ENCODE peak calls at places on chromosome 20, in six cellular contexts. L is fibroblast of lung, V is B cell, O is ovary, T is AG09309, R is RWPE1. Q is an unnamed sample.

GRCh38 chr20:24825591-24825990 is 123.5 kb upstream of the CST7 start:
- DNase-seq in L (no peak), V (no peak), O (no peak), T (no peak), R (no peak), Q (no peak)

GRCh38 chr20:57657537-57658446 is 37.6 kb upstream of the ZBP1 start:
- DNase-seq in L (no peak), V (peak), O (peak), T (no peak), R (peak), Q (peak)

GRCh38 chr20:60055740-60056139 is 97.5 kb downstream of the CDH26 start:
- DNase-seq in L (no peak), V (no peak), O (no peak), T (no peak), R (peak), Q (no peak)

GRCh38 chr20:20712004-20712473 is 405 bp downstream of the RALGAPA2 start:
- DNase-seq in L (peak), V (no peak), O (no peak), T (no peak), R (no peak), Q (no peak)

GRCh38 chr20:63379296-63379695 is 18.1 kb upstream of the CHRNA4 start:
- DNase-seq in L (no peak), V (no peak), O (no peak), T (no peak), R (no peak), Q (no peak)

GRCh38 chr20:41358717-41359116 is 7.9 kb downstream of the EMILIN3 start:
- DNase-seq in L (no peak), V (no peak), O (no peak), T (no peak), R (no peak), Q (no peak)

GRCh38 chr20:208937-209566 is 18.0 kb upstream of the DEFB129 start:
- DNase-seq in L (peak), V (peak), O (no peak), T (peak), R (peak), Q (no peak)

GRCh38 chr20:37565134-37565811 is 37.6 kb upstream of the BLCAP start:
- DNase-seq in L (no peak), V (no peak), O (no peak), T (no peak), R (no peak), Q (no peak)

GRCh38 chr20:58557713-58558335 is 42.6 kb upstream of the APCDD1L start:
- DNase-seq in L (no peak), V (no peak), O (no peak), T (no peak), R (no peak), Q (no peak)

GRCh38 chr20:59518881-59519706 is 85.2 kb upstream of the PHACTR3 start:
- DNase-seq in L (peak), V (peak), O (no peak), T (peak), R (peak), Q (no peak)

GRCh38 chr20:1802385-1803215 is 92.6 kb upstream of the SIRPA start:
- DNase-seq in L (peak), V (peak), O (peak), T (no peak), R (peak), Q (no peak)

GRCh38 chr20:57998276-57998675 is 230.2 kb downstream of the ANKRD60 start:
- DNase-seq in L (no peak), V (no peak), O (no peak), T (no peak), R (no peak), Q (no peak)

GRCh38 chr20:49505518-49505917 is 23.1 kb upstream of the KCNB1 start:
- DNase-seq in L (peak), V (no peak), O (peak), T (no peak), R (no peak), Q (no peak)

GRCh38 chr20:645318-646106 is 7.5 kb downstream of the SRXN1 start:
- DNase-seq in L (peak), V (peak), O (peak), T (no peak), R (peak), Q (no peak)

GRCh38 chr20:34709044-34709835 is 5.1 kb downstream of the TP53INP2 start:
- DNase-seq in L (peak), V (peak), O (peak), T (no peak), R (peak), Q (peak)

GRCh38 chr20:39105551-39105950 is 143.4 kb downstream of the DHX35 start:
- DNase-seq in L (no peak), V (no peak), O (no peak), T (no peak), R (no peak), Q (no peak)
- TF ChIP-seq CTCF in L (no peak), V (no peak), O (no peak), T (no peak), R (no peak), Q (no peak)

GRCh38 chr20:43514062-43514971 is 6.8 kb downstream of the L3MBTL1 start:
- DNase-seq in L (peak), V (peak), O (peak), T (peak), R (peak), Q (peak)
- TF ChIP-seq CTCF in L (peak), V (peak), O (no peak), T (peak), R (peak), Q (no peak)

DNA sequence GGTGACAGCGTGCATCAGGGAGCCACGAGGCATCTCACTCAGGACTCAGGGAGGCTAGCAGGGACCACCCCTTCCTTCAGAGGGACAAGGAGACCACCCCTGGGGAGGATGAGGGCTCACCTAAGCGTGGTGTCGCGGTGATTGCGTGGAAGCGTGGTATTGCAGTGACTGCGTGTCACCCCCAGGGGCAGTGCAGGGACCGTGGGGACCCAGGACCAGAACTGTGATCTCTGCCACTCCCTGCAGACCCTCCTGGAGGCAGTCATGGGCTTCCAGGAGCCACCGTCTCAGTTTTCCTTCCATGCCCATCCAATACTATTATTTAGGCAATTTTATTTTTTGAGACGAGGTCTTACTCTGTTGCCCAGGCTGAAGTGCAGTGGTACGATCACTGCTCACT is 147.1 kb downstream of the TAF4 start:
- DNase-seq in L (no peak), V (no peak), O (no peak), T (no peak), R (no peak), Q (no peak)
- TF ChIP-seq CTCF in L (no peak), V (no peak), O (no peak), T (peak), R (no peak), Q (no peak)

DNA sequence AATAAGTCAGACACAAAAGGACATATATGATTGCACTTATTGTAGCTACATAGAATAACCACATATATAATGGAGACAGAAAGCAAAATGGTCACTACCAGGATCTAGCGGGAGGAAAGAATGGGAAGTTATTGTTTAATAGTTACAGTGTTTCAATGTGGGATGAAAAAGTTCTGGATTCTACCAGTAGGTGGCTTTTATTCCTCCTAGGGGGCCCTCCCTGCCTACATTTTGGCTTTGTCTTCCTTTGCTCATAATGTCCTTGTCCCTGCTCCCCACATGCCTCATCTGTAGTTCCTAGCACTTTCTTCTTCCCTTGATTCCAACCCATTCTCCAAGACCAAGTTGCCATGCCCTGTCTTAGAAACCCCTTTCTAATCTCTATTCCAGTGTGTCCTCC is 16.3 kb downstream of the ZNF133 start:
- DNase-seq in L (no peak), V (no peak), O (no peak), T (no peak), R (no peak), Q (no peak)
- TF ChIP-seq CTCF in L (no peak), V (no peak), O (no peak), T (peak), R (no peak), Q (no peak)